ENCODE peak calls at places on chromosomes 3 and 15, in six cellular contexts. L is Calu3, Q is brain microvascular endothelial cell, C is GM13977, J is H9, B is uterus. Z is an unnamed sample.

GRCh38 chr15:43828061-43828657 is 1.4 kb downstream of the WDR76 start:
- DNase-seq in L (no peak), Q (no peak), C (peak), J (no peak), B (no peak), Z (no peak)

GRCh38 chr3:39124876-39125836 is 17.7 kb downstream of the TTC21A start:
- DNase-seq in L (peak), Q (no peak), C (no peak), J (peak), B (no peak), Z (no peak)

GRCh38 chr3:44184319-44184953 is 57.2 kb upstream of the TOPAZ1 start:
- DNase-seq in L (no peak), Q (no peak), C (no peak), J (no peak), B (no peak), Z (no peak)

GRCh38 chr15:95884276-95884675 is 446.2 kb upstream of the NR2F2 start:
- DNase-seq in L (no peak), Q (no peak), C (no peak), J (no peak), B (no peak), Z (no peak)

GRCh38 chr3:171240504-171240835 is 213.9 kb upstream of the SLC2A2 start:
- DNase-seq in L (no peak), Q (no peak), C (peak), J (no peak), B (no peak), Z (no peak)

GRCh38 chr3:8280161-8280560 is 221.5 kb upstream of the LMCD1 start:
- DNase-seq in L (no peak), Q (no peak), C (no peak), J (peak), B (no peak), Z (no peak)

GRCh38 chr3:186732169-186732766 is 15.1 kb downstream of the KNG1 start:
- DNase-seq in L (no peak), Q (no peak), C (no peak), J (no peak), B (no peak), Z (no peak)

GRCh38 chr3:63679181-63679580 is 26.7 kb downstream of the SNTN start:
- DNase-seq in L (no peak), Q (no peak), C (no peak), J (no peak), B (no peak), Z (no peak)

GRCh38 chr15:95300958-95301357 is 1029.5 kb upstream of the NR2F2 start:
- DNase-seq in L (no peak), Q (no peak), C (no peak), J (no peak), B (no peak), Z (no peak)

GRCh38 chr15:69163124-69163669 is 2.8 kb downstream of the GLCE start:
- DNase-seq in L (no peak), Q (no peak), C (no peak), J (no peak), B (no peak), Z (no peak)

GRCh38 chr3:156445117-156445968 is 109.6 kb downstream of the SSR3 start:
- DNase-seq in L (no peak), Q (no peak), C (no peak), J (no peak), B (no peak), Z (no peak)

GRCh38 chr3:127137113-127137512 is 55.8 kb upstream of the PRR23E start:
- DNase-seq in L (no peak), Q (no peak), C (no peak), J (no peak), B (no peak), Z (no peak)

GRCh38 chr15:33309602-33310276 is 1.0 kb upstream of the RYR3 start:
- DNase-seq in L (no peak), Q (no peak), C (peak), J (peak), B (peak), Z (peak)

GRCh38 chr15:32746116-32746857 is 28.5 kb downstream of the GREM1 start:
- DNase-seq in L (no peak), Q (no peak), C (no peak), J (no peak), B (no peak), Z (no peak)

GRCh38 chr3:156642750-156643728 is 31.4 kb upstream of the TIPARP start:
- DNase-seq in L (no peak), Q (no peak), C (no peak), J (no peak), B (no peak), Z (no peak)

GRCh38 chr15:63321462-63321861 is 44.1 kb downstream of the APH1B start:
- DNase-seq in L (no peak), Q (no peak), C (peak), J (no peak), B (no peak), Z (no peak)

GRCh38 chr3:70882104-70882503 is 569.7 kb upstream of the MDFIC2 start:
- DNase-seq in L (no peak), Q (no peak), C (no peak), J (no peak), B (no peak), Z (no peak)

GRCh38 chr3:40951636-40952035 is 247.7 kb upstream of the CTNNB1 start:
- DNase-seq in L (no peak), Q (peak), C (no peak), J (no peak), B (no peak), Z (no peak)

GRCh38 chr15:70585707-70586034 is 177.7 kb downstream of the UACA start:
- DNase-seq in L (no peak), Q (no peak), C (no peak), J (no peak), B (no peak), Z (no peak)

GRCh38 chr3:159816507-159816906 is 172.1 kb upstream of the IL12A start:
- DNase-seq in L (no peak), Q (no peak), C (no peak), J (no peak), B (no peak), Z (no peak)

GRCh38 chr15:45616901-45617323 is 17.9 kb upstream of the SQOR start:
- DNase-seq in L (no peak), Q (no peak), C (no peak), J (peak), B (no peak), Z (no peak)

GRCh38 chr15:25372298-25372697 is 66.5 kb downstream of the UBE3A start:
- DNase-seq in L (no peak), Q (peak), C (no peak), J (no peak), B (no peak), Z (no peak)

GRCh38 chr15:77506311-77507150 is 85.8 kb downstream of the HMG20A start:
- DNase-seq in L (peak), Q (no peak), C (no peak), J (no peak), B (peak), Z (no peak)

GRCh38 chr15:34436956-34437442 is 609 bp downstream of the GOLGA8A start:
- DNase-seq in L (peak), Q (no peak), C (peak), J (peak), B (no peak), Z (peak)

GRCh38 chr3:78736863-78737262 is 1030.9 kb downstream of the ROBO1 start:
- DNase-seq in L (no peak), Q (no peak), C (peak), J (no peak), B (no peak), Z (no peak)

GRCh38 chr3:160005004-160005403 is 16.4 kb downstream of the IL12A start:
- DNase-seq in L (no peak), Q (no peak), C (no peak), J (no peak), B (no peak), Z (no peak)

GRCh38 chr15:90087454-90088154 is 14.7 kb downstream of the IDH2 start:
- DNase-seq in L (peak), Q (no peak), C (no peak), J (peak), B (no peak), Z (no peak)

GRCh38 chr15:89863918-89864317 is 29.9 kb downstream of the AP3S2 start:
- DNase-seq in L (no peak), Q (no peak), C (no peak), J (no peak), B (no peak), Z (no peak)

DNA sequence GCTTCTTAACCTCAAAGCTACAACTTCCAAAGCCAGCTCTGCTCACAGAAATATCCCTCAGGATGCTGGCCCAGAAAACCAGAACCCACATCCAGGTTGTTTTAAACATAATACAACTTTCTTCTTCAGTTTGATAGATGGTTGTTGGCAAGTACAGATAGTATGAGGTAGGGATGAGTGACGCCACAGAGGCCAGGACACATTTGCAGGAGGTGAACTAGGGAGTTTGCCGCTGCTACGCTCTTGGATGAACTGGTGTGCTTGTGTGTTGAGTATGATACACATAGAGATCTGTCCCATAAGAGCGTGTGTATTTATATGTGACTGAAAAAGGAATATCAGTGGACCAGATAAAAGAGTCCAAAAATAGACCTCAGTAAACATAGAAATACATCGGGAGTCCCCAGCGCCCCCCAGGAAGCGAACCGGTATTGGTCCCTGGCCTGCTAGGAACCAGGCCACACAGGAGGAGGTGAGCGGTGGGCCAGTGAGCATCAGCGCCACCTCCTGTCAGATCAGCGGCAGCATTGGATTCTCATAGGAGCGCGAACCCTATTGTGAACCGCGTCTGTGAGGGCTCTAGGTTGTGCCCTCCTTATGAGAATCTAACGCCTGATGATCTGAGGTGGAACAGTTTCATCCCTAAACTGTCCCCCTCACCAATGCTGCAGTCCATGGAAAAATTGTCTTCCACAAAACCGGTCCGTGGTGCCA is 98.0 kb downstream of the LRRK1 start:
- DNase-seq in L (peak), Q (no peak), C (no peak), J (peak), B (peak), Z (no peak)
- TF ChIP-seq CTCF in L (no peak), Q (peak), C (peak), J (peak), B (no peak), Z (no peak)

GRCh38 chr3:46708401-46709146 is 7.4 kb downstream of the TMIE start:
- DNase-seq in L (no peak), Q (no peak), C (no peak), J (no peak), B (peak), Z (no peak)
- TF ChIP-seq CTCF in L (no peak), Q (peak), C (no peak), J (no peak), B (no peak), Z (no peak)

GRCh38 chr15:40782609-40783227 is 12.9 kb downstream of the C15orf62 start:
- DNase-seq in L (peak), Q (no peak), C (peak), J (peak), B (peak), Z (peak)
- TF ChIP-seq CTCF in L (peak), Q (peak), C (peak), J (peak), B (peak), Z (peak)

GRCh38 chr15:65385868-65386253 is 8.1 kb upstream of the IGDCC3 start:
- DNase-seq in L (no peak), Q (no peak), C (no peak), J (no peak), B (peak), Z (no peak)
- TF ChIP-seq CTCF in L (no peak), Q (no peak), C (no peak), J (no peak), B (no peak), Z (no peak)

DNA sequence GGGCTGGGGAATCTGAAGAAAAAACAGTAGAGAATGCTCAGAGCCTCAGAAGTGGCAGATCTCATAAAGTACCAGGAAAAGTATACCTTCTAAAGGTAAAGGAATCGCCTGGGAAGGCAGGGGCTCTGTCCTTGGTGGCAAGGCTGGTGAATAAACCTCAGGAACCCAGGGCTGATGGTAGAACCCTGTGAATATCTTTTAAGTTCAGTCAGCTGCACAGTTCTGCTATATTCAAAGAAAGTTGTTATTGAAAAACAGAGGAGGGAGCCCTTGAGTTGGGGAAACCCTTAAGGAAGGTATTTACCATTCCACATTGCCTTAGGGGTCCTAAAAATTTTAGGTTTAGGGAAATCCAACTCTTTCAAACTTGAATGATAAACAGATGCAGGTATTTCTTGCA is 31.2 kb downstream of the ZPLD1 start:
- DNase-seq in L (no peak), Q (no peak), C (no peak), J (no peak), B (no peak), Z (no peak)
- TF ChIP-seq CTCF in L (no peak), Q (peak), C (no peak), J (no peak), B (no peak), Z (no peak)

Z was measured in glutamatergic neuron.